ENCODE peak calls at places on chromosomes 4 and X, in nine cellular contexts. U is GF-D8; H is Daoy; X is stimulated activated CD8-positive, alpha-beta memory T cell treated with anti-CD3 and anti-CD28 coated beads, Interleukin-4, amount 100 ng/mL, for 48 hours; I is foreskin fibroblast; L is CD8-positive, alpha-beta memory T cell; P is CD4-positive, alpha-beta memory T cell; M is stimulated activated CD4-positive, alpha-beta T cell treated with anti-CD3 and anti-CD28 coated beads, Interleukin-12 subunit alpha, Interleukin-12 subunit beta, amount 100 ng/mL, for 24 hours; N is posterior cingulate gyrus. S is an unnamed sample.

GRCh38 chrX:72735561-72735960 is 21.5 kb upstream of the PHKA1 start:
- DNase-seq in L (no peak), N (no peak), H (no peak), P (no peak), M (no peak), X (no peak), U (no peak), I (peak), S (no peak)

GRCh38 chrX:133749951-133750350 is 235.4 kb downstream of the GPC3 start:
- DNase-seq in U (no peak), X (no peak), P (no peak), M (no peak), L (no peak), I (no peak), N (no peak), H (no peak), S (no peak)

GRCh38 chr4:57094482-57095223 is 15.5 kb downstream of the IGFBP7 start:
- DNase-seq in X (no peak), N (no peak), U (no peak), L (no peak), H (peak), M (no peak), I (peak), P (no peak), S (no peak)

GRCh38 chrX:20046270-20046669 is 55.4 kb upstream of the BCLAF3 start:
- DNase-seq in H (no peak), I (no peak), P (no peak), N (no peak), M (no peak), L (no peak), X (no peak), U (no peak), S (no peak)

GRCh38 chrX:12922600-12922919 is 16.1 kb downstream of the TLR8 start:
- DNase-seq in H (no peak), L (no peak), U (no peak), I (no peak), M (no peak), P (no peak), X (no peak), N (no peak), S (no peak)

GRCh38 chrX:48071064-48071985 is at the start of gene ZNF630:
- DNase-seq in M (peak), N (peak), H (peak), X (peak), P (peak), U (no peak), I (peak), L (peak), S (peak)

GRCh38 chrX:138128025-138128671 is 562.2 kb downstream of the ZIC3 start:
- DNase-seq in N (no peak), M (no peak), X (peak), I (peak), U (no peak), L (no peak), H (peak), P (peak), S (no peak)

GRCh38 chrX:155148724-155149537 is 67.3 kb upstream of the VBP1 start:
- DNase-seq in U (no peak), I (peak), P (peak), N (no peak), H (no peak), L (peak), X (peak), M (no peak), S (peak)

GRCh38 chr4:116180056-116180690 is 905.2 kb downstream of the TRAM1L1 start:
- DNase-seq in P (no peak), L (no peak), X (no peak), I (peak), M (no peak), N (no peak), U (no peak), H (peak), S (no peak)

GRCh38 chr4:99572527-99573240 is 1.9 kb upstream of the MTTP start:
- DNase-seq in U (no peak), H (no peak), P (no peak), N (no peak), X (no peak), M (no peak), I (no peak), L (no peak), S (no peak)

GRCh38 chrX:152904151-152905080 is 6.5 kb downstream of the ZNF185 start:
- DNase-seq in P (peak), U (no peak), I (peak), M (no peak), H (peak), N (peak), X (peak), L (peak), S (peak)

S was measured in activated T-cell treated with anti-CD3 and anti-CD28 coated beads, Interleukin-2, amount 50 U/mL, for 72 hours.